ENCODE peak calls at places on chromosomes 3 and 15, in seven cellular contexts. X, A, V, R, Z, K and G are unnamed samples.

GRCh38 chr15:85997618-85998017 is 82.1 kb upstream of the AGBL1 start:
- DNase-seq in X (no peak), A (no peak), V (no peak), R (no peak), Z (no peak), K (no peak), G (no peak)

GRCh38 chr3:123383101-123384053 is 65.5 kb downstream of the ADCY5 start:
- DNase-seq in X (no peak), A (no peak), V (no peak), R (no peak), Z (no peak), K (no peak), G (no peak)

GRCh38 chr15:59406446-59406845 is 31.5 kb upstream of the FAM81A start:
- DNase-seq in X (no peak), A (no peak), V (peak), R (no peak), Z (no peak), K (no peak), G (no peak)

GRCh38 chr3:52289338-52289746 is 1.7 kb downstream of the GLYCTK start:
- DNase-seq in X (no peak), A (no peak), V (no peak), R (no peak), Z (no peak), K (no peak), G (no peak)

GRCh38 chr3:34212175-34212574 is 413.7 kb downstream of the PDCD6IP start:
- DNase-seq in X (no peak), A (no peak), V (no peak), R (no peak), Z (no peak), K (no peak), G (no peak)

GRCh38 chr15:52013151-52013791 is 5.7 kb upstream of the MAPK6 start:
- DNase-seq in X (no peak), A (no peak), V (no peak), R (no peak), Z (no peak), K (no peak), G (no peak)

GRCh38 chr15:35827156-35827555 is 281.2 kb upstream of the DPH6 start:
- DNase-seq in X (no peak), A (no peak), V (no peak), R (no peak), Z (no peak), K (no peak), G (no peak)

GRCh38 chr3:54507876-54508460 is 385.6 kb downstream of the CACNA2D3 start:
- DNase-seq in X (no peak), A (no peak), V (no peak), R (no peak), Z (no peak), K (no peak), G (no peak)

GRCh38 chr3:195583831-195584542 is at the start of gene APOD:
- DNase-seq in X (no peak), A (peak), V (no peak), R (peak), Z (no peak), K (peak), G (peak)

GRCh38 chr3:41697702-41698101 is 264.2 kb downstream of the ULK4 start:
- DNase-seq in X (no peak), A (no peak), V (no peak), R (no peak), Z (no peak), K (no peak), G (no peak)

GRCh38 chr15:56869573-56869972 is 48.9 kb upstream of the TCF12 start:
- DNase-seq in X (peak), A (peak), V (peak), R (peak), Z (peak), K (no peak), G (peak)

GRCh38 chr3:42071720-42072582 is 19.2 kb upstream of the TRAK1 start:
- DNase-seq in X (no peak), A (no peak), V (peak), R (peak), Z (no peak), K (peak), G (no peak)

GRCh38 chr3:75101329-75102147 is 487.1 kb upstream of the CNTN3 start:
- DNase-seq in X (no peak), A (no peak), V (no peak), R (no peak), Z (no peak), K (no peak), G (no peak)

GRCh38 chr3:38609386-38610111 is 39.9 kb downstream of the SCN5A start:
- DNase-seq in X (no peak), A (no peak), V (no peak), R (no peak), Z (no peak), K (no peak), G (no peak)

GRCh38 chr15:91099616-91100560 is at the start of gene SV2B:
- DNase-seq in X (peak), A (peak), V (no peak), R (peak), Z (peak), K (peak), G (no peak)

GRCh38 chr3:24682141-24682547 is 187.5 kb upstream of the THRB start:
- DNase-seq in X (no peak), A (no peak), V (no peak), R (no peak), Z (no peak), K (no peak), G (no peak)

GRCh38 chr15:71055461-71055860 is 59.8 kb upstream of the THSD4 start:
- DNase-seq in X (no peak), A (no peak), V (no peak), R (no peak), Z (no peak), K (no peak), G (no peak)

GRCh38 chr3:95341314-95341713 is 1278.5 kb downstream of the NSUN3 start:
- DNase-seq in X (no peak), A (no peak), V (no peak), R (peak), Z (no peak), K (no peak), G (no peak)

GRCh38 chr3:146134348-146135117 is 26.5 kb downstream of the PLOD2 start:
- DNase-seq in X (no peak), A (no peak), V (peak), R (no peak), Z (no peak), K (no peak), G (no peak)